ENCODE peak calls at places on chromosomes 4 and X, in nine cellular contexts. D, T, O, K, Q, V, A, C and H are unnamed samples.
A peak's percentile ranks its signal among the peaks of the same experiment; 100 is the strongest.

GRCh38 chr4:183455431-183456145 is 11.2 kb downstream of the CDKN2AIP start:
- DNase-seq in A (no peak), K (peak; percentile 39), V (no peak), C (no peak), Q (no peak), D (peak; percentile 49), O (no peak), T (no peak), H (no peak)

GRCh38 chr4:107863850-107864371 is 39.2 kb downstream of the SGMS2 start:
- DNase-seq in D (peak; percentile 42), C (no peak), T (peak; percentile 77), V (no peak), Q (peak; percentile 48), K (peak; percentile 86), O (peak; percentile 59), A (peak; percentile 13), H (no peak)

GRCh38 chr4:74933562-74934015 is 673 bp downstream of the PARM1 start:
- DNase-seq in C (peak; percentile 53), D (no peak), K (no peak), A (peak; percentile 6), Q (no peak), V (peak; percentile 27), O (peak; percentile 48), T (peak; percentile 4), H (peak; percentile 71)

GRCh38 chr4:8910100-8910821 is 38.6 kb upstream of the HMX1 start:
- DNase-seq in Q (no peak), A (no peak), T (no peak), V (no peak), K (no peak), D (no peak), C (no peak), O (no peak), H (no peak)

GRCh38 chrX:52979993-52980392 is 21.7 kb upstream of the FAM156A start:
- DNase-seq in O (no peak), D (peak; percentile 38), Q (no peak), K (peak; percentile 94), A (no peak), C (no peak), V (peak; percentile 16), T (no peak), H (no peak)

GRCh38 chr4:6198768-6199343 is 1.5 kb downstream of the JAKMIP1 start:
- DNase-seq in K (no peak), D (no peak), O (no peak), A (peak; percentile 5), V (peak; percentile 77), C (no peak), T (no peak), Q (no peak), H (no peak)

GRCh38 chrX:101619336-101619735 is 1.5 kb upstream of the ARMCX6 start:
- DNase-seq in Q (no peak), V (peak; percentile 56), C (peak; percentile 24), D (peak; percentile 39), T (no peak), K (no peak), O (peak; percentile 48), A (peak; percentile 17), H (peak; percentile 49)

GRCh38 chr4:72348701-72349100 is 220.3 kb downstream of the ADAMTS3 start:
- DNase-seq in K (no peak), T (no peak), C (no peak), A (no peak), V (no peak), D (no peak), Q (no peak), O (no peak), H (no peak)

GRCh38 chr4:108828620-108829019 is 65.8 kb upstream of the ETNPPL start:
- DNase-seq in D (no peak), Q (no peak), V (no peak), C (no peak), T (peak; percentile 7), A (no peak), K (no peak), O (peak; percentile 75), H (no peak)

GRCh38 chrX:120736989-120737388 is 107.1 kb upstream of the C1GALT1C1 start:
- DNase-seq in C (no peak), D (peak; percentile 55), V (no peak), T (peak; percentile 80), Q (no peak), A (no peak), O (no peak), K (no peak), H (no peak)

GRCh38 chrX:148500428-148501120 is at the start of gene AFF2:
- DNase-seq in D (peak; percentile 18), A (peak; percentile 16), V (peak; percentile 81), O (peak; percentile 64), K (peak; percentile 23), Q (no peak), C (peak; percentile 47), T (peak; percentile 11), H (peak; percentile 87)

GRCh38 chrX:36431819-36432218 is 512.3 kb downstream of the CFAP47 start:
- DNase-seq in Q (no peak), C (no peak), T (no peak), K (peak; percentile 93), D (peak; percentile 47), O (peak; percentile 14), A (peak; percentile 62), V (no peak), H (no peak)

GRCh38 chrX:71143508-71143907 is 1.1 kb upstream of the NLGN3 start:
- DNase-seq in C (no peak), D (no peak), A (peak; percentile 59), O (no peak), Q (no peak), K (no peak), V (no peak), T (no peak), H (no peak)

GRCh38 chr4:98148856-98149255 is 5.6 kb upstream of the STPG2 start:
- DNase-seq in V (no peak), O (no peak), K (no peak), C (no peak), D (no peak), T (no peak), Q (no peak), A (no peak), H (no peak)

GRCh38 chr4:100042235-100042634 is 92.2 kb upstream of the H2AZ1 start:
- DNase-seq in D (no peak), V (no peak), K (peak; percentile 19), A (no peak), C (no peak), T (no peak), O (peak; percentile 14), Q (no peak), H (no peak)

GRCh38 chr4:124325676-124326075 is 386.9 kb downstream of the ANKRD50 start:
- DNase-seq in D (no peak), C (no peak), V (no peak), K (peak; percentile 91), Q (no peak), A (no peak), T (no peak), O (no peak), H (no peak)

DNA sequence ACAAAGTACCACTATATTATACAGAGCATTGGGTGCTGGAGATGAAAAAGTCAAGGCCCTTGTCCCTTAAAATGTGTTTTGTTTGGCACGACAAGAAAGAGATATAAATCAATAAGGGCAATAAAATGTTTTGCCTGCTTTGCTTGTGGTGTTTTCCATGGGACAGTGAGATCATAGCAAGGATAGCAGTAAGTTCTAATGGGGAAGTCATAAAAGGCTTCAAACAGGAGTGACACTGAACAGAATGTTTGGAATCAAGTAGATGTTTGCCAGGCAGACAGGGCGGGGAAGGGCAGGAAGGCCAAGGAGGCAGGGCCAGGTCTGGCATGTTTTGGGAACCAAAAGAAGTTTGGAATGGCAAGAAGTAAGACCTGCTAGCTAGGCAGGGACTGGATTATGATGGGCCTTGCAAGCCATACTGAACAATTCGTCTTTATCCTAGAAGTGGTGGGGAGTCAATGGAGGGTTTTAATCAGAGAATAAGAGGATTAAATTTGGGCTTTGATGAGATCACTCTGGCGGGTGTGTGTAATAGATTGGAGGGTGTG is 16.4 kb downstream of the FGF2 start:
- DNase-seq in A (no peak), Q (no peak), O (no peak), D (no peak), T (no peak), V (peak; percentile 14), C (no peak), K (no peak), H (no peak)
- H3K79me2 ChIP-seq in A (peaks cover 97% of the 10 kb centered on the region), Q (no peaks in the 10 kb centered on the region), O (peaks cover 4% of the 10 kb centered on the region), D (peaks cover 96% of the 10 kb centered on the region), T (no peaks in the 10 kb centered on the region), V (peaks cover 100% of the 10 kb centered on the region), C (no peaks in the 10 kb centered on the region), K (no peaks in the 10 kb centered on the region), H (no peaks in the 10 kb centered on the region)

DNA sequence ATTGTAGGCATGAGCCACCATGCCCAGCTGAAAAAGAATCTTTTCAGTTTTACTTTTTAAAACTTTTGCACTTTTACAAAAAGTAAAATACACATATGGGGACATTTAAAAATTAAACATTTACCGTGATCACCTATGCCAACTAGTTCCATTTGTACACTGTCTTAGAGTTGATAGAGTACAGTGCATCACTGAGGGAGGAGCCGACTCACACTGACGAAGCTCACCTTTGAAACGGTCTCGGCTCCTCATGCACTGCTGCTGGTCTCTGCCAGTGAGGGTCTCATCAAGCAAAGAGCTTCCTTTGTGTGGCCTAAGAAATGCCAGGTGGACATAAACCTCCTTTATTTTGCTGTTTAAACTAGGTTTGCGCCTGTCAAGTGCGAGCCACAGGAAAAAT is 50.0 kb downstream of the GRK4 start:
- DNase-seq in C (no peak), A (no peak), Q (no peak), V (no peak), D (no peak), O (no peak), T (no peak), K (no peak), H (no peak)
- H3K4me3 ChIP-seq in C (no peak overlapping the region), A (no peak overlapping the region), Q (no peak overlapping the region), V (no peak overlapping the region), D (no peak overlapping the region), O (no peak overlapping the region), T (no peak overlapping the region), K (no peak overlapping the region), H (no peak overlapping the region)

DNA sequence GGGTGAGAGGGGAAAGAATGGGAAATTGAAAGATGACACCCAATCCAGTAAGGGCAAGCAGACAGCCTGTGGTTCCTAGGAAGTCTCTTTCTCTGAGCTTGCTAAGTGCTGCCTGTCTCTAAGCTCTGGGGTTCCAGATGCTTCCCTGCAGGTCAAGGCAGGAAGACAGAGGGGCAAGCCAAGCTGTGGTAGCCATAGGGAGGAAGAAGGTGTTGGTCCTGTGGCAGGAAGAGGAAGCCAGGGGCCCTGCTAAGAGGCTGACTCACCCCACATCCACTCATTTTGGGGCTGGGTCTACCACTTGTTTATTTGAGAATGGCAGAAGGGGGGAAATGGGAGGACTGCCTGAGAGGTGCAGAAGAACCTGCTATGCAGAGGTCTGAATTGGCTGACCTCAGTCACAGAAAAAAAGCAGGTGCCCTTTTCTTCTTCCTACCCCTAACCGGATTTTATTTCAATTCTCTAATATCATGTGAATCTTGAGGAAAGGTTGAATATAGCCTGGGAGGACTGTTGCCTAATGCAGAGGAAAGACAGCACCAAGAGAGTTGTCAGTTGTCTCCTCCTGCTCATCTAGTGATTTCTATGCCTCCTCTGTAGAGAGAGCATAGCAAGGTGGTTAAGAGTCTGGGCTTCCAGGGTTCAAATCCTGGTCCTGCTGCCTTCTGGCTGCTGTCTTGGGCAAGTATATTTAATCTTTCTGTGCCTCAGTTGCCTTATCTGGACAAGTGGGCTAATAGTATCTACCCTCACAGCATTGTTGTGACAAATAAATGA is 27.4 kb downstream of the HOPX start:
- DNase-seq in D (no peak), C (no peak), Q (no peak), T (peak; percentile 70), V (no peak), O (no peak), A (no peak), K (no peak), H (no peak)
- H3K27me3 ChIP-seq in D (peaks cover 21% of the 10 kb centered on the region), C (peaks cover 7% of the 10 kb centered on the region), Q (no peaks in the 10 kb centered on the region), T (peaks cover 9% of the 10 kb centered on the region), V (peaks cover 56% of the 10 kb centered on the region), O (peaks cover 43% of the 10 kb centered on the region), A (peaks cover 8% of the 10 kb centered on the region), K (peaks cover 43% of the 10 kb centered on the region), H (no peaks in the 10 kb centered on the region)

GRCh38 chr4:169662226-169662625 is 41.8 kb downstream of the CLCN3 start:
- DNase-seq in V (no peak), K (no peak), A (no peak), Q (no peak), T (peak; percentile 29), D (no peak), O (no peak), C (no peak), H (no peak)
- H3K79me2 ChIP-seq in V (peaks cover 53% of the 10 kb centered on the region), K (no peaks in the 10 kb centered on the region), A (peaks cover 20% of the 10 kb centered on the region), Q (peaks cover 88% of the 10 kb centered on the region), T (peaks cover 17% of the 10 kb centered on the region), D (peaks cover 26% of the 10 kb centered on the region), O (peaks cover 77% of the 10 kb centered on the region), C (peaks cover 14% of the 10 kb centered on the region), H (peaks cover 71% of the 10 kb centered on the region)